ENCODE peak calls at places on chromosomes 1 and 21, in ten cellular contexts. I, H, Z, C, G, S, D, T, P and A are unnamed samples.

GRCh38 chr1:237910834-237911233 is 20.1 kb upstream of the ZP4 start:
- DNase-seq in I (no peak), H (no peak), Z (no peak), C (no peak), G (no peak), S (no peak), D (no peak), T (no peak), P (no peak), A (no peak)

GRCh38 chr1:165062346-165062745 is 294.2 kb downstream of the LMX1A start:
- DNase-seq in I (no peak), H (no peak), Z (no peak), C (no peak), G (no peak), S (no peak), D (no peak), T (no peak), P (no peak), A (no peak)

GRCh38 chr21:30839304-30839703 is 9.7 kb upstream of the KRTAP7-1 start:
- DNase-seq in I (no peak), H (peak; percentile 49), Z (no peak), C (no peak), G (peak; percentile 52), S (no peak), D (no peak), T (peak; percentile 7), P (no peak), A (no peak)

GRCh38 chr1:161962094-161962887 is 61.4 kb downstream of the OLFML2B start:
- DNase-seq in I (no peak), H (peak; percentile 54), Z (peak; percentile 87), C (no peak), G (no peak), S (no peak), D (no peak), T (no peak), P (no peak), A (peak; percentile 41)

GRCh38 chr1:81802601-81803422 is 2.1 kb downstream of the ADGRL2 start:
- DNase-seq in I (peak; percentile 93), H (no peak), Z (peak; percentile 33), C (no peak), G (peak; percentile 52), S (peak; percentile 82), D (peak; percentile 37), T (peak; percentile 33), P (no peak), A (peak; percentile 4)

GRCh38 chr1:2587071-2587859 is 688 bp downstream of the PRXL2B start:
- DNase-seq in I (no peak), H (no peak), Z (peak; percentile 13), C (no peak), G (no peak), S (peak; percentile 43), D (no peak), T (peak; percentile 58), P (peak; percentile 26), A (no peak)

GRCh38 chr21:35737899-35738341 is 322.4 kb downstream of the SETD4 start:
- DNase-seq in I (no peak), H (no peak), Z (no peak), C (no peak), G (no peak), S (peak; percentile 52), D (peak; percentile 40), T (no peak), P (no peak), A (no peak)

GRCh38 chr1:244840219-244840794 is 4.8 kb downstream of the COX20 start:
- DNase-seq in I (no peak), H (no peak), Z (peak; percentile 8), C (no peak), G (no peak), S (no peak), D (no peak), T (no peak), P (no peak), A (no peak)

DNA sequence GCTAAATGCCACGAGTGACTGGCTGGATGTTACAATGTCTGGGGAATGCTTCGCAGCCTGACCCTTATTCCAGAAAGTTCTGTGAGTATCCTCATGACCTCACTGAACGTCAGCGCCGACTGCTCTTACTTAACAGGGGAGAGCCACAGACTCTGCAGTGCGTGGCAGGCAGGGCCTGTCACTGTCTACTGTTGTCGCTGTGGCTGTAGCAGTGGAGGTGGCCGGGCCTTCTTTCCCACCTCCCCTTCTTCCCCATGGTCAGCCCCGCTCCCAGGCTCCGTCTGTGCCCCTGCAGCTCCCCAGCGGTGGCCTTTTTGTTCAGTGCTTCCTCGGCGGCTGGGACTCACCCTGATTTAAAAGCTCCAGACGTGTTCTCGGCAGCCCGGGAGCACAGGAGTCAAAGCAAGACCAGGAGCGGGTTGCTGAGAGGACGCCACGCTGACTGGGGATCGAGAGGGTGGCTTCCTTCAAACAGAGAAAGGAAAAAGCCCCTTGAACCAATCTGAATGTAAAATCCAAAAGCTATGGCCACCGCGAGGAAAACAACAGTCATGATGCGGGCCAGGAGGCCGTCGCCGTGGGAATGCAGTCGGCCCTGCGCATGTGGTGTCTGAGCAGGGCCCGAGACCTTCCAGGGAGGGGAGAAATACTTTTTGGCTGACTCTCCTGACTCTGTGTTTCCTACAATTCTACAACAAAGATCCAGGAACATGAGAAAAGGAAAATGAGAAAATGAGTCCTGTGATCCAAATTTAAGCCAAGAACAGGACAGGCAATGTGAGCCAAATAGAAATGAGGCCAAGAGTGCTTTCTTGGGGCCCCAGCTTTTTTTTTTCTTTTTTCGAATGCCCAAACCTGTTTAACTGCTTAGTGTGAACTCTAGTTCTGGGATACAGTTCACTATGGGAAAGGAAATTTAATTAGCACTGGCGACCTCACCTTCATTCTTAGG is 52.5 kb upstream of the TARBP1 start:
- DNase-seq in I (peak; percentile 93), H (no peak), Z (peak; percentile 87), C (no peak), G (peak; percentile 84), S (peak; percentile 75), D (peak; percentile 59), T (peak; percentile 44), P (no peak), A (no peak)
- TF ChIP-seq POLR2A in I (no peak), H (no peak), Z (peak; percentile 78), C (no peak), G (peak; percentile 78), S (peak; percentile 57), D (no peak), T (peak; percentile 40), P (no peak), A (no peak)

GRCh38 chr21:17742940-17743592 is 76.1 kb downstream of the C21orf91 start:
- DNase-seq in I (no peak), H (no peak), Z (no peak), C (no peak), G (no peak), S (no peak), D (no peak), T (no peak), P (no peak), A (no peak)
- TF ChIP-seq POLR2A in I (no peak), H (no peak), Z (no peak), C (no peak), G (no peak), S (no peak), D (no peak), T (no peak), P (no peak), A (no peak)

DNA sequence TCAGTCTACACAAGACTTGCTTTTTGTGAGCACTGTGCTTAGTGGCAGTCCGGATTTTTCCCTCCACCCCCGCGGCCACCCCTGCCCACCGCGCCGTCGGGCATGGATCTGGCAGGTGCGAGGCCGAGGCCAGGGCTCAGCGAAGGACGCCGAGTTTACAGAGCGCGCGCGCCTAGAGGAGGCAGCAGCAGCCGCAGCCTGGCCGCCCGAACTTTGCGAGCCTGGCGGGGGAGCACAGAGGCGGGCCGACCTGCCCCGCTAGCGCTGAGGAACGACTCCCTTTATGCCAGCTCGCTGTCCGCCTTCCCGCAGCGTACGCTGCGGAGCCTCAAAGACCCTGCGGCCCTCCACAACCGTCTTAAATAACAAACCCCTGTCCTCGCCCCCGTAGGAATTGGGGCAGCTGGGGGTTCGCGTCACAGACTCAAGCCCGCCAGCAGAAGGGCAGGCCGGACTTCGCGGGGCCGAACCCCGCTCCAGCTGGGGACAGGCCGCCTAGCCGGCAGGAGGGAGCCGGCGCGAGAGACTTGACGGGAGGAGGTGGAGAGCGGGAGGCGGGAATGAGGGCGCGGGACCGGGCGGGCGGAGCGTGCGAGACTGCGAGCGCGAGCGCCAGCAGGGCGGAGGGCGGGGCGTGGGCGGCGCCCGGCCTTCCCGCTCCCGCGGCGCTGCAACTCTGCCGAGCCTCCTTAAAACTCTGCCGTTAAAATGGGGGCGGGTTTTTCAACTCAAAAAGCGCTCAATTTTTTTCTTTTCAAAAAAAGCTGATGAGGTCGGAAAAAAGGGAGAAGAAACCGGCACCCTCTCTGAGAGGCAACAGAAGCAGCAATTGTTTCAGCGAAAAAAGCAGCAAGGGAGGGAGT is 1.8 kb upstream of the CDKN2C start:
- DNase-seq in I (peak; percentile 98), H (peak; percentile 78), Z (peak; percentile 89), C (peak; percentile 76), G (peak; percentile 93), S (peak; percentile 94), D (peak; percentile 82), T (peak; percentile 92), P (peak; percentile 57), A (peak; percentile 73)
- TF ChIP-seq POLR2A in I (no peak), H (peak; percentile 87), Z (peak; percentile 71), C (peak; percentile 58), G (peak; percentile 85), S (peak; percentile 70), D (peak; percentile 75), T (peak; percentile 83), P (peak; percentile 42), A (no peak)

GRCh38 chr1:96980448-96980847 is 258.9 kb downstream of the PTBP2 start:
- DNase-seq in I (no peak), H (no peak), Z (no peak), C (no peak), G (no peak), S (no peak), D (no peak), T (no peak), P (no peak), A (no peak)
- TF ChIP-seq POLR2A in I (no peak), H (no peak), Z (no peak), C (no peak), G (no peak), S (no peak), D (no peak), T (no peak), P (no peak), A (no peak)

GRCh38 chr1:44030606-44031050 is 634 bp downstream of the SLC6A9 start:
- DNase-seq in I (no peak), H (no peak), Z (peak; percentile 34), C (no peak), G (no peak), S (peak; percentile 40), D (no peak), T (no peak), P (no peak), A (no peak)
- TF ChIP-seq POLR2A in I (no peak), H (no peak), Z (no peak), C (no peak), G (no peak), S (no peak), D (no peak), T (peak; percentile 72), P (no peak), A (no peak)

DNA sequence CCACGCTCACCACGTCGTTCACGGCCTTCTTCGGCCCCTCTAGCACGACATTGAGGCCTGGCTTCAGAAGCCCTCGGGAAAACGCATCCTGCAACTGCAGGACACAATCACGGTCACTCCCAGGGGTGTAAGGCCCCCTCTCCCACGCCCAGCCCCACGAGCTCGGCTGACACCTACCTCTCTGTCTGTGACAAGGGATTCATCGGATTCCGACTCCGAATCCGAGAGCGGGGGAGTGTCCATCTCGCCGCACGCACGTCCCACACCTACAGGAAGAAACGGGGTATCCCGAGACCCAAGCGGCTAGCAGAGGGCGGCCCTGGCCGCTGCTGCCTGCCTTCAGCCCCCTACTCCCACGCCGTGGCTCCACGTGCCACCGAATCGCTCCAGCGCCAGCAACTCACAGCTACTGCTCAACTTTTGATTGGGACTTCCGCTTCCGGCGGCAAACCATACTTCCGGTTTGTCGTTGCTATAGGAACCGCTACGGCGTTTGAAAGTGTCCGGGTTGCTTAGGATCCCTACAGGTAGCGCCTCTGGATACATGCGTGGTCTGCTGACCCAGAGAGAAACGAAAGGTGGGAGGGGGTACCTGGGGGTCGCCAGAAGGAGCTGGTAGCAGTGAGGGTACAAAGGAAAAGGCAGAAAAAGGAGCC is at the start of the genes CFAP57 and EBNA1BP2:
- DNase-seq in I (peak; percentile 98), H (peak; percentile 89), Z (peak; percentile 93), C (peak; percentile 76), G (peak; percentile 94), S (peak; percentile 88), D (peak; percentile 79), T (peak; percentile 93), P (peak; percentile 87), A (peak; percentile 83)
- TF ChIP-seq POLR2A in I (no peak), H (peak; percentile 84), Z (peak; percentile 78), C (peak; percentile 86), G (no peak), S (peak; percentile 33), D (no peak), T (peak; percentile 26), P (peak; percentile 75), A (peak; percentile 86)